ENCODE peak calls at places on chromosomes 12 and 14, in six cellular contexts. L is PC-3, Z is neural progenitor cell, B is HCT116, G is SK-N-SH, V is MM.1S. S is an unnamed sample.

GRCh38 chr12:828726-829395 is 76.5 kb downstream of the WNK1 start:
- DNase-seq in L (no peak), Z (no peak), B (no peak), G (no peak), V (no peak), S (no peak)

GRCh38 chr14:62436256-62436655 is 609.0 kb downstream of the KCNH5 start:
- DNase-seq in L (peak), Z (no peak), B (no peak), G (no peak), V (no peak), S (no peak)

GRCh38 chr12:114625294-114625851 is 58.6 kb downstream of the TBX3 start:
- DNase-seq in L (peak), Z (peak), B (peak), G (peak), V (peak), S (peak)

GRCh38 chr14:78758333-78758732 is 588.2 kb downstream of the NRXN3 start:
- DNase-seq in L (peak), Z (peak), B (peak), G (peak), V (peak), S (peak)

GRCh38 chr14:102046337-102047278 is 40.2 kb downstream of the HSP90AA1 start:
- DNase-seq in L (peak), Z (peak), B (peak), G (peak), V (no peak), S (peak)

GRCh38 chr12:30614031-30614430 is 81.6 kb downstream of the IPO8 start:
- DNase-seq in L (no peak), Z (no peak), B (no peak), G (no peak), V (no peak), S (no peak)

GRCh38 chr12:12265571-12266388 is 1.1 kb downstream of the LRP6 start:
- DNase-seq in L (peak), Z (no peak), B (no peak), G (peak), V (peak), S (peak)

GRCh38 chr14:51547260-51547659 is 104.5 kb upstream of the FRMD6 start:
- DNase-seq in L (peak), Z (no peak), B (peak), G (peak), V (no peak), S (peak)

GRCh38 chr12:77388611-77389265 is 323.4 kb upstream of the E2F7 start:
- DNase-seq in L (no peak), Z (no peak), B (no peak), G (no peak), V (no peak), S (peak)

GRCh38 chr12:116916122-116916521 is 5.4 kb downstream of the FBXW8 start:
- DNase-seq in L (peak), Z (no peak), B (peak), G (no peak), V (no peak), S (peak)

GRCh38 chr12:56256326-56256960 is 1.7 kb downstream of the ANKRD52 start:
- DNase-seq in L (peak), Z (peak), B (no peak), G (no peak), V (no peak), S (peak)

GRCh38 chr14:95739356-95739755 is 25.4 kb upstream of the TCL1A start:
- DNase-seq in L (no peak), Z (no peak), B (no peak), G (no peak), V (no peak), S (no peak)

GRCh38 chr14:71140157-71140556 is 232.9 kb downstream of the PCNX1 start:
- DNase-seq in L (no peak), Z (no peak), B (no peak), G (no peak), V (no peak), S (no peak)

GRCh38 chr14:71139058-71139946 is 232.0 kb downstream of the PCNX1 start:
- DNase-seq in L (peak), Z (peak), B (peak), G (peak), V (peak), S (peak)

GRCh38 chr14:71137536-71138235 is 230.4 kb downstream of the PCNX1 start:
- DNase-seq in L (no peak), Z (no peak), B (no peak), G (no peak), V (no peak), S (no peak)

GRCh38 chr14:71136386-71137060 is 229.3 kb downstream of the PCNX1 start:
- DNase-seq in L (no peak), Z (no peak), B (no peak), G (no peak), V (peak), S (no peak)

DNA sequence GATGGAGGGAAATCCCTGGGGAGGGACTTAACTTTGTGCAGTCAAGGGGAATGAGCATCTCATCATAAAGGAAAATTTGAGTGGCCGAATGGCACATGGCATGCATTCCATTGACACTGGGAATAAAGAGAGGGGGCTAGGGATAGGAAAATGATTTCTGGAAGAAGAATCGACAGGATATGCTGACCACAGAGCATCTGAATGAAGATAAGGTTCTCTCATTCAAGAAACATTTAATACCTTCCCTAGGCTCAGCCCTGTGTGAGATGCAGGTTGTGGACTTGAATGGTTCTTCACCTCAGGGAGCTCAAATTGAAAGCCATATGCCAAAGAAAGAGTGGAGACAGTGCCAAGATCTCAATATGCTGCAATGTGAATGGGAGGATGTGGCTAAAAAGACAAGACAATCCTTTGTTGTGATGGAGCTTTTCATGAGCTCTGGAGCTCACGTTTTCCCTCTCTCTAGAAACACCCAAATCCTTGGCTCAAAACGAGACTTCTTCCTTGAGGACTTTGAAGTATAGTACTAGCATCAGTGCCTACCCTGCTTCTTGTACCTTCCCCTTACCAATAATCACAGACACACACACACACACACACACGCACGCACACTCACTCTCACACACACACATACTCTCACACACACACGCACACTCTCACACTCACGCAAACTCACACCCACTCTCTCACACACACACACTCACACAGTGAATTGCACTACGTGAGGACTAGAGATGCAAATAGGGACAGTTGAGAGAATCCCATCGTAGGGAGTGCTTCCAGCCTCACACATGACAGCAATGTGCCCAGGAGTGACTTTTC is 231.2 kb downstream of the PCNX1 start:
- DNase-seq in L (no peak), Z (no peak), B (no peak), G (no peak), V (no peak), S (peak)
- H2AFZ ChIP-seq in L (no peak), Z (no peak), B (no peak), G (peak), V (no peak), S (peak)

DNA sequence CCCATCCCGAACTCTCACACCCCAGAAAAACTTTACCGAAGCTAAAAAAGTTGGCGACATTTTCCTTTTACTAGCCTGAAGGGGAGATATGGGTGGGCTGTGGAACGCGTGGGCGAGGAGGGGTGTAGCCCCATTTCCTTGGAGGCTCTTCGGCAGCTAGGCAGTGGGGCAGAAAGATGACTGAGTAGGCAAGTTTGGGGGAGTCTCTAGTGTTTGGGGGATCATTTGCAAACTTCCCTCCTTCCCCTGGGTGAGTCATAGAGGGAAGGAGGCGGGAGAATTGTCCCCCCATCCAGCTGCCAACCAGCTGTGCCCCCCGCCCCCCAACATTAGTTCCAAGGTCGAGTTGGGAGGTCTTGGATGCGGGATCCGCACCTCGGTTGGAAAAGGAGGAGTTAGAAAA is 2.3 kb downstream of the GLI1 start:
- DNase-seq in L (no peak), Z (no peak), B (no peak), G (no peak), V (no peak), S (no peak)
- H3K9ac ChIP-seq in L (no peak), Z (no peak), B (peak), G (peak), V (peak), S (peak)

DNA sequence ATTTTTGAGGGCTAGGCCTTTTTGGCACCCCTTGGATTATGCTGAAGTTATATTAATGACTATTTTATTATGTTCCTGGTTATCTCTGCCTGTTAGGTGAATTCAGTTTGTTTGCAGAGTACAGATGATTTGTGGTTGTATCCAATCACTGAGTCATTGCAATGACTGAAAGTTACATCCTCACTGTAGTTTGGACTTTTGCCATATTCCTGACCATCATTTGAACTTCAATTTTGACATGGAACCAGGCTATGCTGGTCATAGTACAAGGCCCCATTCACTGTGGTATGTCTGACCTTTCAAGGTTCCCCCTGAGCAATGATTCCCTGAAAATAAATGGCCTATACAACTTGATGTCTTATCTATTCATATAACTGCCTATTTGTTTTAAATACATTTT is 621.0 kb downstream of the CCER1 start:
- DNase-seq in L (peak), Z (no peak), B (no peak), G (no peak), V (no peak), S (peak)
- TF ChIP-seq EZH2phosphoT487 in L (no peak), Z (no peak), B (no peak), G (no peak), V (no peak), S (no peak)

DNA sequence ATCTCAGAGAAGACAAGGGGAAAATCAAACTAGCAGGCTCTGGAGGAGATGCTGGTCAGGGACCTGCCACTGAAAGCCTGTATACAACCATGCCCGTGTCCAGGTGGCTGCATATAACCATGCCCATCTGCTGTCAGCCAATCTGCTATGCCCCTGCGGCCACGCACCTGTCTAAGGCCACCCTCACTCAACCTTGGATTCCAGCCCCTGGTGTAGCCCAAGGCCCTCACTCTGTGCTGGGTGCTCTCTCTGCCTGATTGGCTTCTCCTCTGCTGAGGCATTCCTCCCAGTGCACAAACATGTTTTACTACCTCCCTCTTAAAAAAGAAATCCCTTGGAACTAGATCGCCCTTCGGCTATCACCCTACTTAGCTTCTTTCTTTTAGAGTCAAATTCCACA is 45.5 kb downstream of the ZFP36L1 start:
- DNase-seq in L (no peak), Z (no peak), B (no peak), G (no peak), V (no peak), S (no peak)
- H2AFZ ChIP-seq in L (no peak), Z (no peak), B (no peak), G (no peak), V (no peak), S (no peak)

GRCh38 chr12:108700833-108701450 is 30.4 kb downstream of the CORO1C start:
- DNase-seq in L (no peak), Z (no peak), B (no peak), G (no peak), V (no peak), S (peak)

GRCh38 chr12:108696996-108697290 is 34.4 kb downstream of the CORO1C start:
- DNase-seq in L (no peak), Z (no peak), B (no peak), G (no peak), V (no peak), S (no peak)

GRCh38 chr12:108699955-108700563 is 31.3 kb downstream of the CORO1C start:
- DNase-seq in L (no peak), Z (no peak), B (no peak), G (no peak), V (no peak), S (peak)

GRCh38 chr12:108696111-108696995 is 35.0 kb downstream of the CORO1C start:
- DNase-seq in L (peak), Z (no peak), B (no peak), G (no peak), V (no peak), S (peak)

GRCh38 chr12:108697905-108698304 is 33.4 kb downstream of the CORO1C start:
- DNase-seq in L (no peak), Z (no peak), B (no peak), G (no peak), V (no peak), S (no peak)
- H3K9ac ChIP-seq in L (no peak), Z (no peak), B (no peak), G (no peak), V (no peak), S (peak)

GRCh38 chr14:72888202-72888601 is 5.7 kb downstream of the DPF3 start:
- DNase-seq in L (no peak), Z (no peak), B (no peak), G (no peak), V (no peak), S (no peak)

GRCh38 chr14:72889366-72889765 is 4.5 kb downstream of the DPF3 start:
- DNase-seq in L (no peak), Z (peak), B (no peak), G (no peak), V (peak), S (no peak)

GRCh38 chr14:72888636-72889201 is 5.2 kb downstream of the DPF3 start:
- DNase-seq in L (no peak), Z (no peak), B (no peak), G (no peak), V (peak), S (peak)

GRCh38 chr14:72884386-72884785 is 9.5 kb downstream of the DPF3 start:
- DNase-seq in L (no peak), Z (no peak), B (no peak), G (no peak), V (no peak), S (no peak)

GRCh38 chr14:72887514-72887913 is 6.4 kb downstream of the DPF3 start:
- DNase-seq in L (no peak), Z (no peak), B (no peak), G (no peak), V (no peak), S (no peak)
- TF ChIP-seq EZH2phosphoT487 in L (no peak), Z (no peak), B (no peak), G (no peak), V (no peak), S (no peak)